ENCODE peak calls at places on chromosomes 6 and 20, in seven cellular contexts. H, C, I, V, S, T and U are unnamed samples.
A peak's percentile ranks its signal among the peaks of the same experiment; 100 is the strongest.

GRCh38 chr6:136709429-136709828 is 82.8 kb downstream of the MAP3K5 start:
- DNase-seq in H (no peak), C (no peak), I (no peak), V (no peak), S (no peak), T (no peak), U (no peak)

GRCh38 chr6:5325173-5325572 is 63.9 kb downstream of the FARS2 start:
- DNase-seq in H (no peak), C (no peak), I (no peak), V (no peak), S (no peak), T (no peak), U (no peak)

GRCh38 chr6:21596379-21597242 is 3.1 kb downstream of the SOX4 start:
- DNase-seq in H (no peak), C (no peak), I (peak; percentile 3), V (peak; percentile 18), S (peak; percentile 68), T (peak; percentile 70), U (peak; percentile 70)

GRCh38 chr20:45817652-45818194 is 5.3 kb downstream of the UBE2C start:
- DNase-seq in H (no peak), C (peak; percentile 51), I (no peak), V (no peak), S (no peak), T (no peak), U (no peak)

GRCh38 chr20:63394069-63394468 is 32.9 kb upstream of the CHRNA4 start:
- DNase-seq in H (no peak), C (no peak), I (no peak), V (no peak), S (no peak), T (no peak), U (no peak)

GRCh38 chr6:36829919-36830544 is 9.2 kb downstream of the CPNE5 start:
- DNase-seq in H (no peak), C (no peak), I (no peak), V (no peak), S (no peak), T (peak; percentile 84), U (peak; percentile 73)

GRCh38 chr6:41430875-41431274 is 95.5 kb downstream of the NCR2 start:
- DNase-seq in H (no peak), C (peak; percentile 35), I (no peak), V (no peak), S (no peak), T (peak; percentile 54), U (no peak)

GRCh38 chr6:25253371-25253770 is 25.8 kb upstream of the CARMIL1 start:
- DNase-seq in H (no peak), C (no peak), I (no peak), V (no peak), S (peak; percentile 9), T (no peak), U (no peak)

GRCh38 chr6:45643136-45643535 is 265.4 kb upstream of the SUPT3H start:
- DNase-seq in H (no peak), C (no peak), I (no peak), V (no peak), S (no peak), T (no peak), U (no peak)

GRCh38 chr20:3731944-3732326 is 550 bp upstream of the HSPA12B start:
- DNase-seq in H (peak; percentile 41), C (no peak), I (no peak), V (no peak), S (no peak), T (peak; percentile 38), U (no peak)

GRCh38 chr20:46731770-46732169 is 22.3 kb downstream of the SLC2A10 start:
- DNase-seq in H (no peak), C (no peak), I (no peak), V (no peak), S (no peak), T (no peak), U (no peak)

GRCh38 chr6:74973621-74974020 is 232.2 kb downstream of the COL12A1 start:
- DNase-seq in H (no peak), C (no peak), I (no peak), V (no peak), S (no peak), T (no peak), U (no peak)

GRCh38 chr6:111852704-111853103 is 20.5 kb downstream of the FYN start:
- DNase-seq in H (no peak), C (no peak), I (no peak), V (no peak), S (no peak), T (no peak), U (no peak)

GRCh38 chr6:22145294-22145693 is 151.5 kb downstream of the PRL start:
- DNase-seq in H (no peak), C (no peak), I (no peak), V (no peak), S (peak; percentile 51), T (no peak), U (no peak)

GRCh38 chr20:41154436-41155176 is 17.3 kb downstream of the PLCG1 start:
- DNase-seq in H (no peak), C (no peak), I (no peak), V (no peak), S (no peak), T (no peak), U (no peak)

GRCh38 chr20:33796907-33797544 is 14.1 kb upstream of the CHMP4B start:
- DNase-seq in H (no peak), C (no peak), I (no peak), V (no peak), S (peak; percentile 48), T (no peak), U (no peak)

GRCh38 chr20:61100489-61100888 is 151.6 kb upstream of the CDH4 start:
- DNase-seq in H (no peak), C (no peak), I (no peak), V (no peak), S (no peak), T (no peak), U (no peak)

GRCh38 chr6:33314515-33314942 is 651 bp upstream of the TAPBP start:
- DNase-seq in H (peak; percentile 83), C (no peak), I (no peak), V (peak; percentile 52), S (peak; percentile 41), T (peak; percentile 81), U (peak; percentile 81)

GRCh38 chr6:140078552-140079126 is 704.2 kb upstream of the CITED2 start:
- DNase-seq in H (no peak), C (peak; percentile 98), I (no peak), V (no peak), S (no peak), T (no peak), U (no peak)

GRCh38 chr6:138593100-138593877 is 94.0 kb upstream of the NHSL1 start:
- DNase-seq in H (no peak), C (peak; percentile 94), I (no peak), V (no peak), S (no peak), T (peak; percentile 60), U (peak; percentile 70)

GRCh38 chr20:50713677-50714101 is 17.7 kb upstream of the PARD6B start:
- DNase-seq in H (no peak), C (no peak), I (no peak), V (no peak), S (no peak), T (no peak), U (no peak)

GRCh38 chr20:46099491-46100287 is 9.9 kb upstream of the NCOA5 start:
- DNase-seq in H (no peak), C (no peak), I (no peak), V (no peak), S (no peak), T (peak; percentile 66), U (no peak)

GRCh38 chr6:87949194-87949593 is 98.4 kb upstream of the SPACA1 start:
- DNase-seq in H (no peak), C (no peak), I (no peak), V (no peak), S (no peak), T (no peak), U (no peak)

GRCh38 chr20:38167851-38168760 is 3.0 kb upstream of the TGM2 start:
- DNase-seq in H (no peak), C (peak; percentile 84), I (no peak), V (no peak), S (no peak), T (peak; percentile 93), U (peak; percentile 96)

GRCh38 chr6:41519305-41519747 is 26.9 kb upstream of the FOXP4 start:
- DNase-seq in H (no peak), C (no peak), I (no peak), V (no peak), S (no peak), T (no peak), U (no peak)

GRCh38 chr6:166672146-166672545 is 45.1 kb upstream of the RPS6KA2 start:
- DNase-seq in H (no peak), C (no peak), I (no peak), V (no peak), S (no peak), T (no peak), U (no peak)